ENCODE peak calls at places on chromosomes 2 and 18, in seven cellular contexts. V is naive B cell, T is KG1, R is OCI-LY7, W is HTR-8/SVneo, Y is HuH-7.5, J is ACHN. K is an unnamed sample.

GRCh38 chr18:52348209-52348608 is 8.2 kb downstream of the DCC start:
- DNase-seq in T (no peak), Y (peak), J (peak), V (no peak), W (no peak), R (peak), K (peak)

GRCh38 chr2:33104726-33105125 is 158.0 kb downstream of the LTBP1 start:
- DNase-seq in J (no peak), Y (no peak), T (no peak), R (no peak), W (no peak), V (no peak), K (no peak)

GRCh38 chr2:43737097-43737854 is 36.6 kb upstream of the DYNC2LI1 start:
- DNase-seq in J (peak), Y (no peak), V (no peak), R (no peak), W (peak), T (no peak), K (no peak)

GRCh38 chr2:15993232-15993610 is 52.9 kb downstream of the MYCN start:
- DNase-seq in R (no peak), Y (no peak), J (no peak), W (no peak), T (no peak), V (no peak), K (no peak)

GRCh38 chr2:145617906-145618305 is 1098.0 kb upstream of the ZEB2 start:
- DNase-seq in J (peak), T (no peak), Y (no peak), V (no peak), W (no peak), R (no peak), K (no peak)

GRCh38 chr2:108637304-108637669 is 82.0 kb upstream of the RANBP2 start:
- DNase-seq in Y (no peak), J (peak), R (no peak), W (no peak), V (no peak), T (no peak), K (no peak)

GRCh38 chr2:7634370-7634769 is 717.2 kb downstream of the RNF144A start:
- DNase-seq in J (no peak), V (no peak), W (no peak), Y (no peak), R (peak), T (no peak), K (no peak)

GRCh38 chr2:143819190-143819735 is 690.0 kb downstream of the ARHGAP15 start:
- DNase-seq in R (peak), T (no peak), V (no peak), Y (no peak), W (no peak), J (no peak), K (no peak)

GRCh38 chr2:83282067-83282795 is 1176.8 kb downstream of the SUCLG1 start:
- DNase-seq in V (no peak), Y (peak), J (no peak), W (peak), R (no peak), T (no peak), K (no peak)

GRCh38 chr2:225429718-225430117 is 30.2 kb downstream of the NYAP2 start:
- DNase-seq in R (no peak), J (peak), Y (no peak), T (no peak), V (no peak), W (no peak), K (no peak)

GRCh38 chr18:80140455-80140985 is 31.5 kb downstream of the ADNP2 start:
- DNase-seq in V (no peak), Y (no peak), W (no peak), T (no peak), R (no peak), J (no peak), K (no peak)

GRCh38 chr2:121217627-121218026 is 67.4 kb downstream of the TFCP2L1 start:
- DNase-seq in T (no peak), V (no peak), W (no peak), Y (no peak), J (no peak), R (no peak), K (no peak)

GRCh38 chr2:162058973-162059668 is 14.9 kb downstream of the DPP4 start:
- DNase-seq in V (no peak), W (no peak), R (no peak), J (peak), T (no peak), Y (no peak), K (no peak)